ENCODE peak calls at places on chromosomes 2 and 18, in nine cellular contexts. One of them, this sample, is unnamed. For H3K4me1, the result is how much of the 10 kb centered on the place peaks cover.

GRCh38 chr2:140185076-140185475 is 1404.9 kb upstream of the NXPH2 start:
- DNase-seq in effector memory CD4-positive, alpha-beta T cell: no peak
- DNase-seq in IMR-90: no peak
- DNase-seq in OCI-LY7: no peak
- DNase-seq in trophoblast cell: no peak
- DNase-seq in naive thymus-derived CD4-positive, alpha-beta T cell: no peak
- DNase-seq in cardiac muscle cell: no peak
- DNase-seq in ovary: no peak
- DNase-seq in left lung: no peak
- DNase-seq in this sample: no peak

GRCh38 chr18:57787068-57787682 is 15.9 kb downstream of the ATP8B1 start:
- DNase-seq in OCI-LY7: no peak
- DNase-seq in left lung: no peak
- DNase-seq in effector memory CD4-positive, alpha-beta T cell: no peak
- DNase-seq in ovary: no peak
- DNase-seq in cardiac muscle cell: no peak
- DNase-seq in naive thymus-derived CD4-positive, alpha-beta T cell: no peak
- DNase-seq in IMR-90: no peak
- DNase-seq in trophoblast cell: no peak
- DNase-seq in this sample: no peak

GRCh38 chr2:209236369-209236768 is 187.5 kb upstream of the MAP2 start:
- DNase-seq in IMR-90: no peak
- DNase-seq in naive thymus-derived CD4-positive, alpha-beta T cell: no peak
- DNase-seq in trophoblast cell: no peak
- DNase-seq in effector memory CD4-positive, alpha-beta T cell: no peak
- DNase-seq in OCI-LY7: no peak
- DNase-seq in cardiac muscle cell: no peak
- DNase-seq in ovary: no peak
- DNase-seq in left lung: no peak
- DNase-seq in this sample: no peak

GRCh38 chr2:63023444-63023843 is 27.2 kb upstream of the OTX1 start:
- DNase-seq in naive thymus-derived CD4-positive, alpha-beta T cell: no peak
- DNase-seq in cardiac muscle cell: peak
- DNase-seq in IMR-90: peak
- DNase-seq in effector memory CD4-positive, alpha-beta T cell: no peak
- DNase-seq in trophoblast cell: peak
- DNase-seq in OCI-LY7: peak
- DNase-seq in left lung: no peak
- DNase-seq in ovary: no peak
- DNase-seq in this sample: peak

GRCh38 chr2:19580830-19581229 is 222.4 kb upstream of the OSR1 start:
- DNase-seq in naive thymus-derived CD4-positive, alpha-beta T cell: no peak
- DNase-seq in IMR-90: peak
- DNase-seq in OCI-LY7: no peak
- DNase-seq in cardiac muscle cell: peak
- DNase-seq in left lung: no peak
- DNase-seq in trophoblast cell: peak
- DNase-seq in effector memory CD4-positive, alpha-beta T cell: no peak
- DNase-seq in ovary: peak
- DNase-seq in this sample: no peak

GRCh38 chr2:101974663-101975062 is 17.1 kb upstream of the IL1R2 start:
- DNase-seq in left lung: no peak
- DNase-seq in cardiac muscle cell: no peak
- DNase-seq in ovary: peak
- DNase-seq in effector memory CD4-positive, alpha-beta T cell: no peak
- DNase-seq in OCI-LY7: no peak
- DNase-seq in naive thymus-derived CD4-positive, alpha-beta T cell: no peak
- DNase-seq in trophoblast cell: no peak
- DNase-seq in IMR-90: no peak
- DNase-seq in this sample: no peak

GRCh38 chr18:56992777-56993176 is 154.1 kb upstream of the BOD1L2 start:
- DNase-seq in IMR-90: peak
- DNase-seq in ovary: no peak
- DNase-seq in effector memory CD4-positive, alpha-beta T cell: no peak
- DNase-seq in trophoblast cell: no peak
- DNase-seq in left lung: no peak
- DNase-seq in OCI-LY7: no peak
- DNase-seq in cardiac muscle cell: no peak
- DNase-seq in naive thymus-derived CD4-positive, alpha-beta T cell: no peak
- DNase-seq in this sample: peak

GRCh38 chr2:46866770-46867246 is 48.8 kb downstream of the MCFD2 start:
- DNase-seq in ovary: peak
- DNase-seq in IMR-90: no peak
- DNase-seq in OCI-LY7: no peak
- DNase-seq in trophoblast cell: no peak
- DNase-seq in effector memory CD4-positive, alpha-beta T cell: no peak
- DNase-seq in left lung: no peak
- DNase-seq in naive thymus-derived CD4-positive, alpha-beta T cell: no peak
- DNase-seq in cardiac muscle cell: peak
- DNase-seq in this sample: no peak

GRCh38 chr2:162932416-162932815 is 93.8 kb upstream of the KCNH7 start:
- DNase-seq in OCI-LY7: no peak
- DNase-seq in cardiac muscle cell: no peak
- DNase-seq in naive thymus-derived CD4-positive, alpha-beta T cell: no peak
- DNase-seq in trophoblast cell: no peak
- DNase-seq in left lung: no peak
- DNase-seq in effector memory CD4-positive, alpha-beta T cell: no peak
- DNase-seq in ovary: no peak
- DNase-seq in IMR-90: no peak
- DNase-seq in this sample: no peak

GRCh38 chr18:11495441-11495840 is 114.0 kb upstream of the SLC35G4 start:
- DNase-seq in effector memory CD4-positive, alpha-beta T cell: no peak
- DNase-seq in IMR-90: no peak
- DNase-seq in ovary: no peak
- DNase-seq in left lung: no peak
- DNase-seq in cardiac muscle cell: no peak
- DNase-seq in OCI-LY7: no peak
- DNase-seq in trophoblast cell: no peak
- DNase-seq in naive thymus-derived CD4-positive, alpha-beta T cell: no peak
- DNase-seq in this sample: no peak

GRCh38 chr2:237190958-237191692 is 105.4 kb downstream of the COPS8 start:
- DNase-seq in cardiac muscle cell: no peak
- DNase-seq in left lung: no peak
- DNase-seq in ovary: peak
- DNase-seq in effector memory CD4-positive, alpha-beta T cell: no peak
- DNase-seq in OCI-LY7: no peak
- DNase-seq in naive thymus-derived CD4-positive, alpha-beta T cell: no peak
- DNase-seq in IMR-90: no peak
- DNase-seq in trophoblast cell: no peak
- DNase-seq in this sample: no peak
- H3K4me3 ChIP-seq in cardiac muscle cell: no peak
- H3K4me3 ChIP-seq in left lung: no peak
- H3K4me3 ChIP-seq in ovary: no peak
- H3K4me3 ChIP-seq in effector memory CD4-positive, alpha-beta T cell: no peak
- H3K4me3 ChIP-seq in OCI-LY7: no peak
- H3K4me3 ChIP-seq in naive thymus-derived CD4-positive, alpha-beta T cell: no peak
- H3K4me3 ChIP-seq in IMR-90: no peak
- H3K4me3 ChIP-seq in trophoblast cell: no peak
- H3K4me3 ChIP-seq in this sample: no peak

DNA sequence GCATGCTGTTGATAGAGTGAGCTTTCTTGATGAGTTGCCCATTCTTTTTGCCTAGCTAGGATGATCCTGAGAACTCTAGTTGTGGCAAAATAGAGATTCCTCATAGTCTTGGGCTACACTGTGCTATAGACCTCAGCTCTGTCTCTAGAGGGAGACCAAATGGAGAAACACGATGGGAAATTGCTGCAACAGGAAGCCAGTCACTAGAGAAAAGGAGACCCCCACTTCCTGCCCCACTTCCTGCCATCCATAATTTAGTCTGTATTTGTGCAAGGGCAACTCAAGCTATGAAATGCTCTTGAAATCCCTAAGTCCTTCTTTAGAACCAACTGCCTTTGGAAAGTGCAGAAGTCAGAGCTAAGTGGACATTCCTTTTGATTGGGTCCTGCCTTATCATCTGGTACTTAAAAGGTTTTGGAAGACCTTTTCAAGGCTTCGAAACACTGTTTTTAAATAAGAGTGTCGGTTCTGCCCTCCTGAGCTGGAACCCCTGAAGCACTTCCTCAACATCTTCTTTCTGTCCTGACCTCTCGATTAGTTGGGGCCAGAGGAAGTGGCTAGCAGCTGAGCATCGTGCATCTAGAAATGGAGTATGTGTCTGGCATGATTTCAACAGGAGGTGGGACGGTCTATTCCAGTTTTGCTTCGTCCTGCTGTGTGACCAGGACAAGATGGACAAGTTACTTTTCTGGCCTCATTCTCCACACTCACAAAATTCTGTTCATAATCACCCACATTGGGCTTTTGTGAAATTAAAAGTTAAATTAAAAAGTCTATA is 8.6 kb upstream of the KCNE4 start:
- DNase-seq in cardiac muscle cell: no peak
- DNase-seq in OCI-LY7: no peak
- DNase-seq in IMR-90: no peak
- DNase-seq in left lung: no peak
- DNase-seq in naive thymus-derived CD4-positive, alpha-beta T cell: no peak
- DNase-seq in ovary: no peak
- DNase-seq in effector memory CD4-positive, alpha-beta T cell: no peak
- DNase-seq in trophoblast cell: no peak
- DNase-seq in this sample: no peak
- H3K4me1 ChIP-seq in cardiac muscle cell: under half
- H3K4me1 ChIP-seq in OCI-LY7: under half
- H3K4me1 ChIP-seq in IMR-90: under half
- H3K4me1 ChIP-seq in left lung: under half
- H3K4me1 ChIP-seq in naive thymus-derived CD4-positive, alpha-beta T cell: under half
- H3K4me1 ChIP-seq in ovary: under half
- H3K4me1 ChIP-seq in effector memory CD4-positive, alpha-beta T cell: under half
- H3K4me1 ChIP-seq in trophoblast cell: under half
- H3K4me1 ChIP-seq in this sample: under half

DNA sequence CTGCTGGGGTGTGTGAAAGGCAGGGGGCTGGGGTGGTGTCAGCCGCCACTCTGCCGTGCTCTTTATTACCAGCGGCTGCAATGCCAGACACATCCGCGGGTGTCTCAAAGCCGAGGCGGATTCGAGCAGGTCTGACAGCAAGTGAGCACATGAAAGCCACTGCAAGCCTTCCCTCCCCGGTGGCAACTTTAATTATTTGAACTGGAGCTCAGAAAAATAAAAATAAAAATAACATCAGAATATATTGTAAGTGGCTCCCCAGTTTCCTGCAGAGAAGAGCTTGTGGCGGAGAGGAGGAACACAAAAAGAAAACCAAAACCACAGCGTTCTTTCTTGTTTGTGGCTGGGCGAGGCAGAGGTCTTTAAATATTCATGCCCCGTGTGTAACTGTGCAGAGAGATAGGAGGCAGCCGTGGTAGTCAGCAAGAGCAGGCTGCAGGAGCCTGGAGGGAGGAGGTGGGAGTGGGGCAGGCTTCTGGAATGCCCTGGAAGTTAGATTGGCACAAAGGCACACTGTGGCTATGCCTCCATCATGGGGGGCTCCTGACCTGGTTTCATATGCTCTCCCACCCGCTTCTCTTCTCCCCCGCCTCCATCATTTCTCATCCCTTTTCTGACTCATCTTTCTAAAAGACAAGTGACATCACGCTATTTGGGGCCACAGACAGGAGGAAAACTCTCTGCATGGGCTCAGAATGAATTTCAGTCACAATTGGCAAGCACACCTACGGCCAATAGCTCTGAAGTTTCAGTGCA is 199.8 kb downstream of the CLIP4 start:
- DNase-seq in OCI-LY7: peak
- DNase-seq in ovary: no peak
- DNase-seq in naive thymus-derived CD4-positive, alpha-beta T cell: peak
- DNase-seq in cardiac muscle cell: peak
- DNase-seq in effector memory CD4-positive, alpha-beta T cell: peak
- DNase-seq in IMR-90: no peak
- DNase-seq in left lung: no peak
- DNase-seq in trophoblast cell: no peak
- DNase-seq in this sample: peak
- H3K4me3 ChIP-seq in OCI-LY7: peak
- H3K4me3 ChIP-seq in ovary: no peak
- H3K4me3 ChIP-seq in naive thymus-derived CD4-positive, alpha-beta T cell: peak
- H3K4me3 ChIP-seq in cardiac muscle cell: no peak
- H3K4me3 ChIP-seq in effector memory CD4-positive, alpha-beta T cell: peak
- H3K4me3 ChIP-seq in IMR-90: no peak
- H3K4me3 ChIP-seq in left lung: peak
- H3K4me3 ChIP-seq in trophoblast cell: no peak
- H3K4me3 ChIP-seq in this sample: peak

GRCh38 chr2:98477036-98477435 is 32.4 kb downstream of the INPP4A start:
- DNase-seq in trophoblast cell: no peak
- DNase-seq in left lung: no peak
- DNase-seq in ovary: no peak
- DNase-seq in OCI-LY7: no peak
- DNase-seq in IMR-90: no peak
- DNase-seq in naive thymus-derived CD4-positive, alpha-beta T cell: no peak
- DNase-seq in effector memory CD4-positive, alpha-beta T cell: no peak
- DNase-seq in cardiac muscle cell: no peak
- DNase-seq in this sample: no peak

GRCh38 chr2:98476192-98476868 is 31.7 kb downstream of the INPP4A start:
- DNase-seq in cardiac muscle cell: no peak
- DNase-seq in effector memory CD4-positive, alpha-beta T cell: no peak
- DNase-seq in naive thymus-derived CD4-positive, alpha-beta T cell: no peak
- DNase-seq in IMR-90: peak
- DNase-seq in ovary: no peak
- DNase-seq in OCI-LY7: no peak
- DNase-seq in left lung: no peak
- DNase-seq in trophoblast cell: no peak
- DNase-seq in this sample: no peak

GRCh38 chr2:98478088-98478551 is 33.5 kb downstream of the INPP4A start:
- DNase-seq in effector memory CD4-positive, alpha-beta T cell: no peak
- DNase-seq in OCI-LY7: no peak
- DNase-seq in trophoblast cell: peak
- DNase-seq in IMR-90: no peak
- DNase-seq in ovary: no peak
- DNase-seq in naive thymus-derived CD4-positive, alpha-beta T cell: no peak
- DNase-seq in cardiac muscle cell: no peak
- DNase-seq in left lung: no peak
- DNase-seq in this sample: no peak

GRCh38 chr2:98478861-98479770 is 34.5 kb downstream of the INPP4A start:
- DNase-seq in naive thymus-derived CD4-positive, alpha-beta T cell: no peak
- DNase-seq in ovary: no peak
- DNase-seq in cardiac muscle cell: no peak
- DNase-seq in IMR-90: no peak
- DNase-seq in trophoblast cell: peak
- DNase-seq in effector memory CD4-positive, alpha-beta T cell: no peak
- DNase-seq in left lung: no peak
- DNase-seq in OCI-LY7: no peak
- DNase-seq in this sample: no peak

GRCh38 chr2:98477506-98477905 is 32.8 kb downstream of the INPP4A start:
- DNase-seq in OCI-LY7: no peak
- DNase-seq in trophoblast cell: no peak
- DNase-seq in IMR-90: no peak
- DNase-seq in ovary: no peak
- DNase-seq in naive thymus-derived CD4-positive, alpha-beta T cell: no peak
- DNase-seq in left lung: no peak
- DNase-seq in cardiac muscle cell: no peak
- DNase-seq in effector memory CD4-positive, alpha-beta T cell: no peak
- DNase-seq in this sample: no peak
- H3K4me1 ChIP-seq in OCI-LY7: under half
- H3K4me1 ChIP-seq in trophoblast cell: under half
- H3K4me1 ChIP-seq in IMR-90: under half
- H3K4me1 ChIP-seq in ovary: under half
- H3K4me1 ChIP-seq in naive thymus-derived CD4-positive, alpha-beta T cell: half or more
- H3K4me1 ChIP-seq in left lung: under half
- H3K4me1 ChIP-seq in cardiac muscle cell: under half
- H3K4me1 ChIP-seq in effector memory CD4-positive, alpha-beta T cell: half or more
- H3K4me1 ChIP-seq in this sample: half or more

This sample was measured in CD4-positive, CD25-positive, alpha-beta regulatory T cell.